ENCODE peak calls at places on chromosomes 7 and 10, in eight cellular contexts. One of them, this sample, is unnamed.

GRCh38 chr7:22447008-22447407 is 53.0 kb downstream of the STEAP1B start:
- DNase-seq in foreskin fibroblast: no peak
- DNase-seq in brain microvascular endothelial cell: no peak
- DNase-seq in IMR-90: no peak
- DNase-seq in cardiac fibroblast: no peak
- DNase-seq in H7: no peak
- DNase-seq in adipocyte: no peak
- DNase-seq in body of pancreas: no peak
- DNase-seq in this sample: no peak

GRCh38 chr7:138875794-138876193 is 77.8 kb upstream of the ATP6V0A4 start:
- DNase-seq in foreskin fibroblast: peak; percentile 57
- DNase-seq in brain microvascular endothelial cell: peak; percentile 91
- DNase-seq in cardiac fibroblast: peak; percentile 26
- DNase-seq in H7: no peak
- DNase-seq in adipocyte: peak; percentile 48
- DNase-seq in IMR-90: peak; percentile 96
- DNase-seq in body of pancreas: no peak
- DNase-seq in this sample: peak; percentile 26

GRCh38 chr10:73785721-73786511 is 510 bp downstream of the ZSWIM8 start:
- DNase-seq in cardiac fibroblast: peak; percentile 49
- DNase-seq in adipocyte: peak; percentile 67
- DNase-seq in brain microvascular endothelial cell: peak; percentile 52
- DNase-seq in IMR-90: peak; percentile 65
- DNase-seq in body of pancreas: peak; percentile 57
- DNase-seq in H7: peak; percentile 83
- DNase-seq in foreskin fibroblast: peak; percentile 70
- DNase-seq in this sample: no peak

GRCh38 chr10:4221315-4221714 is 436.3 kb upstream of the KLF6 start:
- DNase-seq in brain microvascular endothelial cell: no peak
- DNase-seq in IMR-90: no peak
- DNase-seq in H7: no peak
- DNase-seq in adipocyte: no peak
- DNase-seq in foreskin fibroblast: no peak
- DNase-seq in body of pancreas: no peak
- DNase-seq in cardiac fibroblast: no peak
- DNase-seq in this sample: no peak

GRCh38 chr7:66668112-66668511 is 39.4 kb downstream of the KCTD7 start:
- DNase-seq in foreskin fibroblast: no peak
- DNase-seq in brain microvascular endothelial cell: no peak
- DNase-seq in IMR-90: no peak
- DNase-seq in H7: no peak
- DNase-seq in body of pancreas: no peak
- DNase-seq in adipocyte: no peak
- DNase-seq in cardiac fibroblast: no peak
- DNase-seq in this sample: no peak

GRCh38 chr10:129096340-129096984 is 370.6 kb upstream of the MGMT start:
- DNase-seq in H7: no peak
- DNase-seq in foreskin fibroblast: peak; percentile 62
- DNase-seq in brain microvascular endothelial cell: peak; percentile 93
- DNase-seq in adipocyte: peak; percentile 11
- DNase-seq in IMR-90: peak; percentile 80
- DNase-seq in cardiac fibroblast: peak; percentile 99
- DNase-seq in body of pancreas: peak; percentile 11
- DNase-seq in this sample: peak; percentile 97

GRCh38 chr7:120742370-120742769 is 115.6 kb downstream of the TSPAN12 start:
- DNase-seq in body of pancreas: no peak
- DNase-seq in brain microvascular endothelial cell: no peak
- DNase-seq in H7: peak; percentile 2
- DNase-seq in IMR-90: no peak
- DNase-seq in adipocyte: no peak
- DNase-seq in cardiac fibroblast: no peak
- DNase-seq in foreskin fibroblast: no peak
- DNase-seq in this sample: no peak

GRCh38 chr7:133984023-133984422 is 143.1 kb upstream of the LRGUK start:
- DNase-seq in foreskin fibroblast: no peak
- DNase-seq in H7: no peak
- DNase-seq in IMR-90: no peak
- DNase-seq in adipocyte: peak; percentile 20
- DNase-seq in brain microvascular endothelial cell: no peak
- DNase-seq in cardiac fibroblast: peak; percentile 30
- DNase-seq in body of pancreas: no peak
- DNase-seq in this sample: no peak

GRCh38 chr10:99375444-99375843 is 46.3 kb downstream of the CNNM1 start:
- DNase-seq in brain microvascular endothelial cell: no peak
- DNase-seq in body of pancreas: no peak
- DNase-seq in H7: no peak
- DNase-seq in IMR-90: no peak
- DNase-seq in cardiac fibroblast: no peak
- DNase-seq in foreskin fibroblast: no peak
- DNase-seq in adipocyte: no peak
- DNase-seq in this sample: no peak

GRCh38 chr7:97094531-97094930 is 23.0 kb upstream of the SDHAF3 start:
- DNase-seq in cardiac fibroblast: no peak
- DNase-seq in adipocyte: no peak
- DNase-seq in brain microvascular endothelial cell: no peak
- DNase-seq in H7: no peak
- DNase-seq in body of pancreas: no peak
- DNase-seq in foreskin fibroblast: no peak
- DNase-seq in IMR-90: no peak
- DNase-seq in this sample: no peak

GRCh38 chr7:45699726-45700390 is 125.7 kb downstream of the ADCY1 start:
- DNase-seq in H7: no peak
- DNase-seq in body of pancreas: no peak
- DNase-seq in cardiac fibroblast: no peak
- DNase-seq in IMR-90: no peak
- DNase-seq in adipocyte: no peak
- DNase-seq in foreskin fibroblast: no peak
- DNase-seq in brain microvascular endothelial cell: no peak
- DNase-seq in this sample: no peak

GRCh38 chr7:74230446-74231231 is 20.8 kb downstream of the LAT2 start:
- DNase-seq in IMR-90: no peak
- DNase-seq in foreskin fibroblast: no peak
- DNase-seq in cardiac fibroblast: no peak
- DNase-seq in H7: peak; percentile 4
- DNase-seq in brain microvascular endothelial cell: no peak
- DNase-seq in adipocyte: no peak
- DNase-seq in body of pancreas: no peak
- DNase-seq in this sample: no peak

GRCh38 chr7:74464931-74465906 is 11.5 kb downstream of the GTF2IRD1 start:
- DNase-seq in adipocyte: no peak
- DNase-seq in foreskin fibroblast: no peak
- DNase-seq in H7: no peak
- DNase-seq in brain microvascular endothelial cell: no peak
- DNase-seq in body of pancreas: peak; percentile 48
- DNase-seq in IMR-90: no peak
- DNase-seq in cardiac fibroblast: no peak
- DNase-seq in this sample: no peak

GRCh38 chr10:51405580-51406367 is 293.6 kb downstream of the CSTF2T start:
- DNase-seq in adipocyte: peak; percentile 8
- DNase-seq in IMR-90: peak; percentile 12
- DNase-seq in foreskin fibroblast: peak; percentile 45
- DNase-seq in brain microvascular endothelial cell: no peak
- DNase-seq in H7: no peak
- DNase-seq in body of pancreas: no peak
- DNase-seq in cardiac fibroblast: peak; percentile 88
- DNase-seq in this sample: peak; percentile 62

GRCh38 chr7:37920305-37920618 is 178 bp upstream of the EPDR1 start:
- DNase-seq in adipocyte: no peak
- DNase-seq in IMR-90: no peak
- DNase-seq in cardiac fibroblast: no peak
- DNase-seq in brain microvascular endothelial cell: no peak
- DNase-seq in H7: no peak
- DNase-seq in body of pancreas: no peak
- DNase-seq in foreskin fibroblast: no peak
- DNase-seq in this sample: no peak

GRCh38 chr7:37915438-37915837 is 1.2 kb downstream of the SFRP4 start:
- DNase-seq in body of pancreas: peak; percentile 29
- DNase-seq in IMR-90: no peak
- DNase-seq in brain microvascular endothelial cell: peak; percentile 11
- DNase-seq in adipocyte: no peak
- DNase-seq in foreskin fibroblast: no peak
- DNase-seq in H7: no peak
- DNase-seq in cardiac fibroblast: no peak
- DNase-seq in this sample: no peak

GRCh38 chr7:37918526-37918925 is 1.9 kb upstream of the SFRP4 start:
- DNase-seq in adipocyte: no peak
- DNase-seq in IMR-90: no peak
- DNase-seq in brain microvascular endothelial cell: no peak
- DNase-seq in foreskin fibroblast: no peak
- DNase-seq in body of pancreas: no peak
- DNase-seq in cardiac fibroblast: no peak
- DNase-seq in H7: peak; percentile 21
- DNase-seq in this sample: no peak

GRCh38 chr7:37916017-37916672 is 472 bp downstream of the SFRP4 start:
- DNase-seq in IMR-90: no peak
- DNase-seq in H7: peak; percentile 51
- DNase-seq in foreskin fibroblast: peak; percentile 13
- DNase-seq in adipocyte: no peak
- DNase-seq in brain microvascular endothelial cell: peak; percentile 7
- DNase-seq in body of pancreas: peak; percentile 53
- DNase-seq in cardiac fibroblast: no peak
- DNase-seq in this sample: no peak

DNA sequence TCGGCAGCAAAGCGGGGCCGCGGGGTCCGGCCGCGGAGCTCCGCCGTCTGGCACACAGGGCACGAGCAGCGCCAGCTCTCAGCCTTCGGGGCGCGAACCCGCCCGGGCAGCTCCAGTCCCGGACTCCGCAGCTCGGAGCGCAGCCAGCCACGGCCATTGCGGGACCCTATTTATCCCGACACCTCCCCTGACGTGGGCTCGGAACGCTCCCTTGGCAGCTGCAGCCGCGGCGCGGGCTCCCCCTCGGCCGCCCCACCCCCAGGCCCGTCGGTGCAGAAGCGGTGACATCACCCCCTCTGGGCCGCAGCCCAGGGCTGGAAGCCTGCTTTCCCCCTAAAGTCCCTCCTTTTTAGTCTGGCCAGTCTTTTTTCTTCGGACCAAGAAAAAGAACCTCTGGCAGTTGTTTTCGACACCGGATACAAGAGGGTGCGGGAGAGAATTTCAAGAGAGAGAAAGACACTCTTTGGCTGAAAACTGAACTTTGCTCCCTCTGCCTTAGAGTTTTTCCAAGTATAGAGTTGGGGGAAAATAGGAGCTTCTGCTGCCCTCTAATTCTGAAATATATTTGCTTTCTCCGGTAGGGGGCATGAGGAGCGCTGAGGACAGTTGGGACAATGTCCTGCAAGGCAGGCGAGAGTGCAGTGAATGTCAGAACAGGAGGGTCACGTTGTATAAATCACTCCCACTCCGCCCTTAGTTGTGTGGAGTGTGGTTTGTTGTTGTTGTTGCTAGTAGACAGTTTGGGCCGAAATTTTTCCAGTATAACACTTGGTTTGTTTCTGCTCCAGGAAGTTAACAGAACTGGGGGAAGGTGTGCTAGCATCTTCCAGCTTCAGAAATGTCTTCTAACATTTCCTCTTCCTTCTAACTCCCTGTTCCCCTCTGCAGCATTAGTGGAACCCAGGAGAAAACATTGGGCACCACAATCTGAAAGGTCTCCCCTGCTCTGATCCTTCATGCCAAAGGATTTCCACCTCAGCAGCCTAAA is at the start of gene SFRP4:
- DNase-seq in IMR-90: peak; percentile 1
- DNase-seq in H7: peak; percentile 71
- DNase-seq in foreskin fibroblast: peak; percentile 74
- DNase-seq in cardiac fibroblast: peak; percentile 62
- DNase-seq in adipocyte: peak; percentile 88
- DNase-seq in body of pancreas: peak; percentile 80
- DNase-seq in brain microvascular endothelial cell: peak; percentile 65
- DNase-seq in this sample: no peak
- H3K4me3 ChIP-seq in IMR-90: no peak within 1 kb of the TSS
- H3K4me3 ChIP-seq in H7: peak within 1 kb of the TSS; percentile 56
- H3K4me3 ChIP-seq in foreskin fibroblast: peak within 1 kb of the TSS; percentile 30
- H3K4me3 ChIP-seq in cardiac fibroblast: peak within 1 kb of the TSS; percentile 54
- H3K4me3 ChIP-seq in adipocyte: peak within 1 kb of the TSS; percentile 84
- H3K4me3 ChIP-seq in body of pancreas: peak within 1 kb of the TSS; percentile 38
- H3K4me3 ChIP-seq in brain microvascular endothelial cell: peak within 1 kb of the TSS; percentile 50
- H3K4me3 ChIP-seq in this sample: peak within 1 kb of the TSS; percentile 41

DNA sequence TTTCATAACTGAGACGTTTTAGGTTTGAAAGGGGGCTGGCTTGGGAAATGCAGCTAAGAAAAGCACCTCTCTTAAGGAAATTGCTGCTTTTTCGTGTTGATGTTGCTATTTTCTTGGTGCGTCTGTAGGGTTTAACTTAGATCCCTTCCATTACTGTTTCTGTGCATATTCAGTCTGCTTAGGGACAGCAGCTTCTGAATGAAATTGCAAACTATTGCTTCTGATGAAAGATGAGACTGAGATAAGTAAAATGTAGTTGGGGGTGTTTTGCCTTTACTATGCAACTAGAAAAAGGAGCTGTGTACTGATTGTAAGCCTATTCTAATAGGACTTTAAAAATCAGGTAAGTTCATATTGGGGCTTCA is 769 bp downstream of the HDAC9 start:
- DNase-seq in H7: no peak
- DNase-seq in brain microvascular endothelial cell: no peak
- DNase-seq in IMR-90: no peak
- DNase-seq in body of pancreas: no peak
- DNase-seq in adipocyte: peak; percentile 17
- DNase-seq in cardiac fibroblast: no peak
- DNase-seq in foreskin fibroblast: no peak
- DNase-seq in this sample: no peak
- H3K4me3 ChIP-seq in H7: peak overlapping the region; percentile 33
- H3K4me3 ChIP-seq in brain microvascular endothelial cell: peak overlapping the region; percentile 47
- H3K4me3 ChIP-seq in IMR-90: no peak overlapping the region
- H3K4me3 ChIP-seq in body of pancreas: no peak overlapping the region
- H3K4me3 ChIP-seq in adipocyte: peak overlapping the region; percentile 76
- H3K4me3 ChIP-seq in cardiac fibroblast: peak overlapping the region; percentile 35
- H3K4me3 ChIP-seq in foreskin fibroblast: peak overlapping the region; percentile 37
- H3K4me3 ChIP-seq in this sample: peak overlapping the region; percentile 32

GRCh38 chr7:36393826-36394225 is 4.2 kb downstream of the ANLN start:
- DNase-seq in H7: no peak
- DNase-seq in foreskin fibroblast: no peak
- DNase-seq in IMR-90: no peak
- DNase-seq in cardiac fibroblast: no peak
- DNase-seq in brain microvascular endothelial cell: peak; percentile 17
- DNase-seq in body of pancreas: no peak
- DNase-seq in adipocyte: no peak
- DNase-seq in this sample: no peak
- H3K4me3 ChIP-seq in H7: no peak overlapping the region
- H3K4me3 ChIP-seq in foreskin fibroblast: no peak overlapping the region
- H3K4me3 ChIP-seq in IMR-90: no peak overlapping the region
- H3K4me3 ChIP-seq in cardiac fibroblast: no peak overlapping the region
- H3K4me3 ChIP-seq in brain microvascular endothelial cell: no peak overlapping the region
- H3K4me3 ChIP-seq in body of pancreas: no peak overlapping the region
- H3K4me3 ChIP-seq in adipocyte: no peak overlapping the region
- H3K4me3 ChIP-seq in this sample: no peak overlapping the region

GRCh38 chr10:85719408-85719807 is 647.2 kb downstream of the GRID1 start:
- DNase-seq in foreskin fibroblast: no peak
- DNase-seq in cardiac fibroblast: no peak
- DNase-seq in H7: no peak
- DNase-seq in brain microvascular endothelial cell: no peak
- DNase-seq in IMR-90: no peak
- DNase-seq in adipocyte: no peak
- DNase-seq in body of pancreas: no peak
- DNase-seq in this sample: no peak

DNA sequence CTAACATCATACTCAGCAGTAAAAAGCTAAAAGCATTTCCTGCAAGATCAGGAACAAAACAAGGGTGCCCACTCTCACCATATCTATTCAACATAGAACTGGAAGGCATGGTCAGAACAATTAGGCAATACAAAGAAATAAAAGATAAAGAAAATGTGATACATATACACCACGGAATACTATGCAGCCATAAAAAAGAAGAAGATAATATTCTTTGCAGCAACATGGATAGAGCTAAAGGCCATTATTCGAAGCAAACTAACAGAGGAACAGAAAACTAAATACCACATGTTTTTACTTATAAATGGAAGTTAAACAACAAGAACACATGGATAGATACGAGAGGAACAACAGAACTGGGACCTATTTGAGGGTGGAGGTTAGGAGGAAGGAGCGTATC is 652.7 kb downstream of the GRID1 start:
- DNase-seq in IMR-90: no peak
- DNase-seq in foreskin fibroblast: no peak
- DNase-seq in H7: no peak
- DNase-seq in brain microvascular endothelial cell: no peak
- DNase-seq in body of pancreas: no peak
- DNase-seq in cardiac fibroblast: no peak
- DNase-seq in adipocyte: no peak
- DNase-seq in this sample: no peak
- H3K4me3 ChIP-seq in IMR-90: no peak overlapping the region
- H3K4me3 ChIP-seq in foreskin fibroblast: no peak overlapping the region
- H3K4me3 ChIP-seq in H7: no peak overlapping the region
- H3K4me3 ChIP-seq in brain microvascular endothelial cell: no peak overlapping the region
- H3K4me3 ChIP-seq in body of pancreas: no peak overlapping the region
- H3K4me3 ChIP-seq in cardiac fibroblast: no peak overlapping the region
- H3K4me3 ChIP-seq in adipocyte: no peak overlapping the region
- H3K4me3 ChIP-seq in this sample: no peak overlapping the region